ENCODE peak calls at places on chromosomes 4 and X, in ten cellular contexts. One of them, this sample, is unnamed.

GRCh38 chrX:11190745-11191510 is 79.8 kb downstream of the HCCS start:
- DNase-seq in mammary epithelial cell: peak; percentile 25
- DNase-seq in AG09309: no peak
- DNase-seq in A549: no peak
- DNase-seq in PC-9: no peak
- DNase-seq in stomach: peak; percentile 39
- DNase-seq in neural progenitor cell: no peak
- DNase-seq in spleen: no peak
- DNase-seq in pancreas: peak; percentile 42
- DNase-seq in mesendoderm: no peak
- DNase-seq in this sample: no peak

GRCh38 chr4:72006576-72006975 is 25.2 kb upstream of the NPFFR2 start:
- DNase-seq in mammary epithelial cell: peak; percentile 61
- DNase-seq in mesendoderm: no peak
- DNase-seq in neural progenitor cell: no peak
- DNase-seq in AG09309: peak; percentile 8
- DNase-seq in A549: no peak
- DNase-seq in spleen: no peak
- DNase-seq in stomach: no peak
- DNase-seq in PC-9: no peak
- DNase-seq in pancreas: no peak
- DNase-seq in this sample: peak; percentile 30

GRCh38 chr4:153002110-153002509 is 66.0 kb downstream of the FHDC1 start:
- DNase-seq in stomach: no peak
- DNase-seq in neural progenitor cell: no peak
- DNase-seq in PC-9: no peak
- DNase-seq in spleen: no peak
- DNase-seq in mesendoderm: no peak
- DNase-seq in pancreas: no peak
- DNase-seq in A549: no peak
- DNase-seq in mammary epithelial cell: no peak
- DNase-seq in AG09309: no peak
- DNase-seq in this sample: no peak

GRCh38 chrX:137916090-137916746 is 350.3 kb downstream of the ZIC3 start:
- DNase-seq in mesendoderm: peak; percentile 93
- DNase-seq in AG09309: no peak
- DNase-seq in pancreas: no peak
- DNase-seq in A549: no peak
- DNase-seq in PC-9: no peak
- DNase-seq in spleen: no peak
- DNase-seq in neural progenitor cell: no peak
- DNase-seq in mammary epithelial cell: no peak
- DNase-seq in stomach: peak; percentile 26
- DNase-seq in this sample: no peak

GRCh38 chr4:166144607-166145006 is 271.6 kb downstream of the TLL1 start:
- DNase-seq in AG09309: no peak
- DNase-seq in mammary epithelial cell: no peak
- DNase-seq in neural progenitor cell: no peak
- DNase-seq in stomach: no peak
- DNase-seq in PC-9: no peak
- DNase-seq in pancreas: no peak
- DNase-seq in spleen: no peak
- DNase-seq in mesendoderm: no peak
- DNase-seq in A549: no peak
- DNase-seq in this sample: no peak

GRCh38 chr4:71130827-71131603 is 137.6 kb downstream of the DCK start:
- DNase-seq in mesendoderm: peak; percentile 20
- DNase-seq in AG09309: peak; percentile 59
- DNase-seq in stomach: no peak
- DNase-seq in pancreas: no peak
- DNase-seq in neural progenitor cell: peak; percentile 58
- DNase-seq in spleen: no peak
- DNase-seq in mammary epithelial cell: no peak
- DNase-seq in A549: peak; percentile 26
- DNase-seq in PC-9: no peak
- DNase-seq in this sample: no peak

GRCh38 chr4:8191136-8191747 is 7.8 kb upstream of the SH3TC1 start:
- DNase-seq in AG09309: no peak
- DNase-seq in mammary epithelial cell: peak; percentile 70
- DNase-seq in mesendoderm: no peak
- DNase-seq in spleen: peak; percentile 89
- DNase-seq in PC-9: peak; percentile 66
- DNase-seq in pancreas: no peak
- DNase-seq in A549: no peak
- DNase-seq in neural progenitor cell: no peak
- DNase-seq in stomach: peak; percentile 63
- DNase-seq in this sample: no peak

GRCh38 chr4:7394681-7395451 is 39.9 kb downstream of the PSAPL1 start:
- DNase-seq in PC-9: no peak
- DNase-seq in spleen: peak; percentile 67
- DNase-seq in neural progenitor cell: no peak
- DNase-seq in mammary epithelial cell: no peak
- DNase-seq in pancreas: no peak
- DNase-seq in mesendoderm: no peak
- DNase-seq in stomach: peak; percentile 23
- DNase-seq in A549: no peak
- DNase-seq in AG09309: no peak
- DNase-seq in this sample: no peak

GRCh38 chr4:113834302-113834701 is 72.8 kb upstream of the CAMK2D start:
- DNase-seq in mammary epithelial cell: no peak
- DNase-seq in A549: no peak
- DNase-seq in stomach: no peak
- DNase-seq in spleen: no peak
- DNase-seq in AG09309: no peak
- DNase-seq in PC-9: no peak
- DNase-seq in pancreas: no peak
- DNase-seq in neural progenitor cell: no peak
- DNase-seq in mesendoderm: no peak
- DNase-seq in this sample: no peak

GRCh38 chr4:7364979-7365378 is 69.8 kb downstream of the PSAPL1 start:
- DNase-seq in neural progenitor cell: no peak
- DNase-seq in mesendoderm: no peak
- DNase-seq in mammary epithelial cell: no peak
- DNase-seq in PC-9: no peak
- DNase-seq in pancreas: no peak
- DNase-seq in A549: no peak
- DNase-seq in stomach: no peak
- DNase-seq in AG09309: no peak
- DNase-seq in spleen: peak; percentile 50
- DNase-seq in this sample: no peak

GRCh38 chr4:177450421-177451107 is 8.3 kb upstream of the AGA start:
- DNase-seq in neural progenitor cell: no peak
- DNase-seq in mesendoderm: no peak
- DNase-seq in AG09309: peak; percentile 57
- DNase-seq in mammary epithelial cell: peak; percentile 35
- DNase-seq in spleen: no peak
- DNase-seq in pancreas: no peak
- DNase-seq in stomach: no peak
- DNase-seq in PC-9: no peak
- DNase-seq in A549: no peak
- DNase-seq in this sample: no peak

GRCh38 chr4:129232627-129233337 is 136.8 kb downstream of the C4orf33 start:
- DNase-seq in pancreas: no peak
- DNase-seq in neural progenitor cell: no peak
- DNase-seq in stomach: no peak
- DNase-seq in mesendoderm: no peak
- DNase-seq in mammary epithelial cell: no peak
- DNase-seq in spleen: no peak
- DNase-seq in AG09309: no peak
- DNase-seq in A549: no peak
- DNase-seq in PC-9: no peak
- DNase-seq in this sample: no peak

GRCh38 chrX:101462892-101463291 is 22.4 kb upstream of the ARMCX4 start:
- DNase-seq in mesendoderm: peak; percentile 34
- DNase-seq in neural progenitor cell: peak; percentile 3
- DNase-seq in spleen: no peak
- DNase-seq in PC-9: no peak
- DNase-seq in mammary epithelial cell: peak; percentile 16
- DNase-seq in AG09309: no peak
- DNase-seq in pancreas: no peak
- DNase-seq in stomach: no peak
- DNase-seq in A549: peak; percentile 21
- DNase-seq in this sample: no peak

GRCh38 chr4:21678711-21679110 is 269.9 kb downstream of the KCNIP4 start:
- DNase-seq in stomach: no peak
- DNase-seq in A549: no peak
- DNase-seq in spleen: no peak
- DNase-seq in mammary epithelial cell: no peak
- DNase-seq in mesendoderm: no peak
- DNase-seq in neural progenitor cell: no peak
- DNase-seq in PC-9: no peak
- DNase-seq in AG09309: no peak
- DNase-seq in pancreas: no peak
- DNase-seq in this sample: no peak

GRCh38 chr4:111736516-111736915 is 408.7 kb upstream of the FAM241A start:
- DNase-seq in A549: no peak
- DNase-seq in mesendoderm: no peak
- DNase-seq in spleen: no peak
- DNase-seq in AG09309: no peak
- DNase-seq in PC-9: no peak
- DNase-seq in pancreas: no peak
- DNase-seq in neural progenitor cell: no peak
- DNase-seq in stomach: no peak
- DNase-seq in mammary epithelial cell: no peak
- DNase-seq in this sample: no peak

GRCh38 chr4:62262676-62263075 is 1062.5 kb downstream of the ADGRL3 start:
- DNase-seq in stomach: no peak
- DNase-seq in spleen: no peak
- DNase-seq in mesendoderm: no peak
- DNase-seq in AG09309: no peak
- DNase-seq in PC-9: no peak
- DNase-seq in pancreas: no peak
- DNase-seq in neural progenitor cell: no peak
- DNase-seq in mammary epithelial cell: no peak
- DNase-seq in A549: no peak
- DNase-seq in this sample: no peak

DNA sequence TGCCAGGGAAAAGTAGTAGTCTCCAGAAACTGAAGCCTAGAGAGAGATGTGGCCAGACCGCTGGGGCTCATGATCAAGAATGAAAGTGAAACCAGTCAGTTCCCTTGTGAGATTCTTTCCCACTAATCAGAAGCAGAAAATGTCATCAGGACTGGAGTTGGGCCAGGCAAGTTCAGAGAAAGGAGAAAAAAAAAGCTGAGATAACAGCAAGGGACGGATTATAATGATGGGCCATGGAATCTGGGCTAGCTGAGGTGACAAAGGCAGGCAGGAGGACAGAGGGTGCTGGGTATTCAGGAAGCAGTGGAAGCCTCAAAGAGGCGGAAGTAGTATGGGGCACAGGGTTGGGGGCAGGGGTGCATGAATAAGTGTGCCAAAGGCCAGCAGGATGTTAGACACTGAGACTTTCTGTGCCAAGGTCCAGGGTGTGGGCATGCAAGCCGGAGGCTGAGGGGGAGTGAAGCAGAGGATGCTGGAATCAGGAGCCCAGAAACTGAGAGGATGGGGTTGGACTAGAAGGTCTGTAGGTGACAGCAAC is 2.5 kb downstream of the CXorf38 start:
- DNase-seq in mesendoderm: peak; percentile 6
- DNase-seq in A549: peak; percentile 6
- DNase-seq in spleen: peak; percentile 89
- DNase-seq in pancreas: peak; percentile 33
- DNase-seq in stomach: peak; percentile 59
- DNase-seq in AG09309: peak; percentile 34
- DNase-seq in mammary epithelial cell: peak; percentile 48
- DNase-seq in neural progenitor cell: no peak
- DNase-seq in PC-9: peak; percentile 12
- DNase-seq in this sample: no peak
- H3K4me3 ChIP-seq in mesendoderm: no peak overlapping the region
- H3K4me3 ChIP-seq in A549: peak overlapping the region; percentile 15
- H3K4me3 ChIP-seq in spleen: peak overlapping the region; percentile 43
- H3K4me3 ChIP-seq in pancreas: no peak overlapping the region
- H3K4me3 ChIP-seq in stomach: peak overlapping the region; percentile 86
- H3K4me3 ChIP-seq in AG09309: peak overlapping the region; percentile 44
- H3K4me3 ChIP-seq in mammary epithelial cell: peak overlapping the region; percentile 36
- H3K4me3 ChIP-seq in neural progenitor cell: no peak overlapping the region
- H3K4me3 ChIP-seq in PC-9: peak overlapping the region; percentile 47
- H3K4me3 ChIP-seq in this sample: peak overlapping the region; percentile 54

GRCh38 chr4:143554728-143555597 is 41.5 kb downstream of the SMARCA5 start:
- DNase-seq in AG09309: no peak
- DNase-seq in pancreas: no peak
- DNase-seq in mesendoderm: no peak
- DNase-seq in PC-9: no peak
- DNase-seq in mammary epithelial cell: no peak
- DNase-seq in stomach: no peak
- DNase-seq in neural progenitor cell: no peak
- DNase-seq in spleen: no peak
- DNase-seq in A549: no peak
- DNase-seq in this sample: no peak
- H3K4me3 ChIP-seq in AG09309: no peak overlapping the region
- H3K4me3 ChIP-seq in pancreas: no peak overlapping the region
- H3K4me3 ChIP-seq in mesendoderm: no peak overlapping the region
- H3K4me3 ChIP-seq in PC-9: no peak overlapping the region
- H3K4me3 ChIP-seq in mammary epithelial cell: no peak overlapping the region
- H3K4me3 ChIP-seq in stomach: no peak overlapping the region
- H3K4me3 ChIP-seq in neural progenitor cell: no peak overlapping the region
- H3K4me3 ChIP-seq in spleen: no peak overlapping the region
- H3K4me3 ChIP-seq in A549: no peak overlapping the region
- H3K4me3 ChIP-seq in this sample: no peak overlapping the region

DNA sequence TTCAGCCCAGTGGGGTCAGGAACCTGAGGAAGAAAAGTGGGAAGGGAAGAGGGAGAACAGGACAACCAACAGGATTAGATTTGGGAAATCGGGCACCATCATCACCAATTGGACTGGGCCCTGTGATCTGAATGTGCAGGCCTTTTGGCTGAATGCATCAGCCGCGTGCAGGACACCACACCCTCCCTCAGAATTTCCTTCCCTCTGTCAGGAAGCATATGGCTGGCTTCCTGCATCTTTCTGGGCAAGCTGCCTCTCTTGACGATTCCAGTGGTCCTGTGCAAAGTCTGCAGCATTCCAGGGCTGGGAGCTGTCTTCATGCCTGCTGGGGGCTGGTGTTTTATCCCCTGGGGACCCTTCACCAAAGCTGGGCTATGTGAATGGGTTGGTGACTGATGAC is 16.4 kb downstream of the MAGEA4 start:
- DNase-seq in A549: no peak
- DNase-seq in spleen: no peak
- DNase-seq in pancreas: no peak
- DNase-seq in mammary epithelial cell: no peak
- DNase-seq in AG09309: no peak
- DNase-seq in PC-9: no peak
- DNase-seq in neural progenitor cell: no peak
- DNase-seq in mesendoderm: no peak
- DNase-seq in stomach: no peak
- DNase-seq in this sample: no peak
- H3K4me3 ChIP-seq in A549: no peak overlapping the region
- H3K4me3 ChIP-seq in spleen: no peak overlapping the region
- H3K4me3 ChIP-seq in pancreas: no peak overlapping the region
- H3K4me3 ChIP-seq in mammary epithelial cell: no peak overlapping the region
- H3K4me3 ChIP-seq in AG09309: no peak overlapping the region
- H3K4me3 ChIP-seq in PC-9: no peak overlapping the region
- H3K4me3 ChIP-seq in neural progenitor cell: no peak overlapping the region
- H3K4me3 ChIP-seq in mesendoderm: no peak overlapping the region
- H3K4me3 ChIP-seq in stomach: no peak overlapping the region
- H3K4me3 ChIP-seq in this sample: no peak overlapping the region

DNA sequence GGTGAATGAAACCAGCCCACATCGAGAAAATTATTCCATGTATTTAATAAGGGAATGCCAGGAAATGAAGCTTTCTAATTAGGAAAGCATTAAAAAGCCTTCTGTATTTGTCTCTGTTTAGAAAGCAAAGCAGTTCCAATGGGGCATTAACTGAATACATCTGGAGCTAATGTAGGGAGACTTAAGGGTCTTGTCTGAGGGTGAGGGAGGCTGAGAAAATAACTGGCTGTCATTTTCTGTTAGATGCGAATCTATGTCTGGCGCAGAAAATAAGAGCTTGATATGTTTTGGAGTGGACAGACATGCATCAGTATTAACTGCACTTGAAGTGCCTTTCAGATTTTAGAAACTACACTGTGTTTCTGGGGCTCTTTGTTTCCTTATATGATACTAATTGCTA is 111.3 kb downstream of the KLHL8 start:
- DNase-seq in pancreas: no peak
- DNase-seq in stomach: no peak
- DNase-seq in spleen: no peak
- DNase-seq in A549: no peak
- DNase-seq in PC-9: no peak
- DNase-seq in mesendoderm: no peak
- DNase-seq in mammary epithelial cell: no peak
- DNase-seq in AG09309: no peak
- DNase-seq in neural progenitor cell: no peak
- DNase-seq in this sample: no peak
- H3K4me3 ChIP-seq in pancreas: no peak overlapping the region
- H3K4me3 ChIP-seq in stomach: no peak overlapping the region
- H3K4me3 ChIP-seq in spleen: no peak overlapping the region
- H3K4me3 ChIP-seq in A549: no peak overlapping the region
- H3K4me3 ChIP-seq in PC-9: no peak overlapping the region
- H3K4me3 ChIP-seq in mesendoderm: no peak overlapping the region
- H3K4me3 ChIP-seq in mammary epithelial cell: no peak overlapping the region
- H3K4me3 ChIP-seq in AG09309: no peak overlapping the region
- H3K4me3 ChIP-seq in neural progenitor cell: no peak overlapping the region
- H3K4me3 ChIP-seq in this sample: no peak overlapping the region